ENCODE peak calls at places on chromosomes 13 and 19, in nine cellular contexts. One of them, this sample, is unnamed.

GRCh38 chr19:49398931-49399330 is 10.9 kb downstream of the KASH5 start:
- DNase-seq in pancreas: no peak
- DNase-seq in fibroblast of the aortic adventitia: no peak
- DNase-seq in Peyer's patch: no peak
- DNase-seq in tibial nerve: no peak
- DNase-seq in stomach: no peak
- DNase-seq in GM13977: no peak
- DNase-seq in suprapubic skin: no peak
- DNase-seq in lower lobe of right lung: no peak
- DNase-seq in this sample: no peak

GRCh38 chr19:30305346-30306060 is 66.7 kb upstream of the ZNF536 start:
- DNase-seq in pancreas: no peak
- DNase-seq in fibroblast of the aortic adventitia: no peak
- DNase-seq in Peyer's patch: no peak
- DNase-seq in tibial nerve: no peak
- DNase-seq in stomach: no peak
- DNase-seq in GM13977: no peak
- DNase-seq in suprapubic skin: no peak
- DNase-seq in lower lobe of right lung: no peak
- DNase-seq in this sample: no peak

GRCh38 chr13:98834254-98834960 is 81.9 kb upstream of the SLC15A1 start:
- DNase-seq in pancreas: no peak
- DNase-seq in fibroblast of the aortic adventitia: no peak
- DNase-seq in Peyer's patch: no peak
- DNase-seq in tibial nerve: no peak
- DNase-seq in stomach: no peak
- DNase-seq in GM13977: no peak
- DNase-seq in suprapubic skin: no peak
- DNase-seq in lower lobe of right lung: no peak
- DNase-seq in this sample: no peak

GRCh38 chr13:72379581-72379980 is 347.8 kb downstream of the MZT1 start:
- DNase-seq in pancreas: no peak
- DNase-seq in fibroblast of the aortic adventitia: no peak
- DNase-seq in Peyer's patch: no peak
- DNase-seq in tibial nerve: no peak
- DNase-seq in stomach: no peak
- DNase-seq in GM13977: no peak
- DNase-seq in suprapubic skin: no peak
- DNase-seq in lower lobe of right lung: no peak
- DNase-seq in this sample: no peak

GRCh38 chr19:17553256-17553655 is 2.2 kb upstream of the COLGALT1 start:
- DNase-seq in pancreas: no peak
- DNase-seq in fibroblast of the aortic adventitia: peak
- DNase-seq in Peyer's patch: no peak
- DNase-seq in tibial nerve: peak
- DNase-seq in stomach: no peak
- DNase-seq in GM13977: no peak
- DNase-seq in suprapubic skin: peak
- DNase-seq in lower lobe of right lung: no peak
- DNase-seq in this sample: no peak

GRCh38 chr13:77349365-77349764 is 22.5 kb upstream of the MYCBP2 start:
- DNase-seq in pancreas: no peak
- DNase-seq in fibroblast of the aortic adventitia: no peak
- DNase-seq in Peyer's patch: no peak
- DNase-seq in tibial nerve: no peak
- DNase-seq in stomach: no peak
- DNase-seq in GM13977: no peak
- DNase-seq in suprapubic skin: no peak
- DNase-seq in lower lobe of right lung: no peak
- DNase-seq in this sample: no peak

GRCh38 chr19:39372047-39372802 is 18.7 kb downstream of the PAF1 start:
- DNase-seq in pancreas: no peak
- DNase-seq in fibroblast of the aortic adventitia: peak
- DNase-seq in Peyer's patch: no peak
- DNase-seq in tibial nerve: peak
- DNase-seq in stomach: peak
- DNase-seq in GM13977: no peak
- DNase-seq in suprapubic skin: peak
- DNase-seq in lower lobe of right lung: peak
- DNase-seq in this sample: no peak

GRCh38 chr13:101978546-101979315 is 423.1 kb downstream of the FGF14 start:
- DNase-seq in pancreas: no peak
- DNase-seq in fibroblast of the aortic adventitia: no peak
- DNase-seq in Peyer's patch: no peak
- DNase-seq in tibial nerve: no peak
- DNase-seq in stomach: no peak
- DNase-seq in GM13977: no peak
- DNase-seq in suprapubic skin: no peak
- DNase-seq in lower lobe of right lung: no peak
- DNase-seq in this sample: no peak

GRCh38 chr13:95553271-95553588 is 710 bp downstream of the CLDN10 start:
- DNase-seq in pancreas: no peak
- DNase-seq in fibroblast of the aortic adventitia: no peak
- DNase-seq in Peyer's patch: no peak
- DNase-seq in tibial nerve: no peak
- DNase-seq in stomach: no peak
- DNase-seq in GM13977: no peak
- DNase-seq in suprapubic skin: no peak
- DNase-seq in lower lobe of right lung: no peak
- DNase-seq in this sample: no peak

GRCh38 chr19:52230685-52231084 is 38.7 kb upstream of the ZNF766 start:
- DNase-seq in pancreas: no peak
- DNase-seq in fibroblast of the aortic adventitia: no peak
- DNase-seq in Peyer's patch: no peak
- DNase-seq in tibial nerve: no peak
- DNase-seq in stomach: no peak
- DNase-seq in GM13977: no peak
- DNase-seq in suprapubic skin: no peak
- DNase-seq in lower lobe of right lung: no peak
- DNase-seq in this sample: no peak

GRCh38 chr13:76872686-76873085 is 13.5 kb downstream of the KCTD12 start:
- DNase-seq in pancreas: no peak
- DNase-seq in fibroblast of the aortic adventitia: no peak
- DNase-seq in Peyer's patch: no peak
- DNase-seq in tibial nerve: no peak
- DNase-seq in stomach: no peak
- DNase-seq in GM13977: no peak
- DNase-seq in suprapubic skin: no peak
- DNase-seq in lower lobe of right lung: no peak
- DNase-seq in this sample: no peak

GRCh38 chr13:104315606-104316005 is 1249.4 kb upstream of the SLC10A2 start:
- DNase-seq in pancreas: no peak
- DNase-seq in fibroblast of the aortic adventitia: peak
- DNase-seq in Peyer's patch: no peak
- DNase-seq in tibial nerve: no peak
- DNase-seq in stomach: no peak
- DNase-seq in GM13977: no peak
- DNase-seq in suprapubic skin: no peak
- DNase-seq in lower lobe of right lung: no peak
- DNase-seq in this sample: no peak

GRCh38 chr19:40614595-40615411 is 13.6 kb downstream of the LTBP4 start:
- DNase-seq in pancreas: no peak
- DNase-seq in fibroblast of the aortic adventitia: peak
- DNase-seq in Peyer's patch: peak
- DNase-seq in tibial nerve: peak
- DNase-seq in stomach: peak
- DNase-seq in GM13977: peak
- DNase-seq in suprapubic skin: peak
- DNase-seq in lower lobe of right lung: peak
- DNase-seq in this sample: no peak

GRCh38 chr19:17757125-17757524 is 5.8 kb downstream of the FCHO1 start:
- DNase-seq in pancreas: peak
- DNase-seq in fibroblast of the aortic adventitia: peak
- DNase-seq in Peyer's patch: no peak
- DNase-seq in tibial nerve: no peak
- DNase-seq in stomach: peak
- DNase-seq in GM13977: no peak
- DNase-seq in suprapubic skin: no peak
- DNase-seq in lower lobe of right lung: no peak
- DNase-seq in this sample: no peak

GRCh38 chr19:13796301-13797057 is 1.2 kb downstream of the ZSWIM4 start:
- DNase-seq in pancreas: no peak
- DNase-seq in fibroblast of the aortic adventitia: peak
- DNase-seq in Peyer's patch: peak
- DNase-seq in tibial nerve: peak
- DNase-seq in stomach: peak
- DNase-seq in GM13977: peak
- DNase-seq in suprapubic skin: peak
- DNase-seq in lower lobe of right lung: peak
- DNase-seq in this sample: no peak

DNA sequence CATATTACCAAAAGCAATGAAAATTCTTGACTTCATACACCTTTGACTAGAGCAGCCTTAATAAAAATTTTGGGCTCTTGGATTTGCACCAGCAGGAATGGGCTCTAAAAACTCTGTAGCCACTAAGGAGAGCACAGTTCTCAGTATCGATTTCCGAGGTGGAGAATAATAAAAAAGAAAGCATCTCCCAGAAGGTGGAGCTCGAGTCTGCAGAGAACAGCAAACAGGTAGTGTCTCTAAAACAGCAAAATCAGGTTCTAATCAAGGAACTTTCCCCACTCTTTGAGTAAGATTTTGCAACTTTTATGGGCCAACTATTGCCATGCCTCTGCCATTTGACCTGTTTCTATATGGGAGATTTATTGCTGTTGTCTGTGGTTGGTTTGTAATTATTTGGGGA is 258.7 kb upstream of the GPC6 start:
- DNase-seq in pancreas: no peak
- DNase-seq in fibroblast of the aortic adventitia: peak
- DNase-seq in Peyer's patch: no peak
- DNase-seq in tibial nerve: no peak
- DNase-seq in stomach: no peak
- DNase-seq in GM13977: no peak
- DNase-seq in suprapubic skin: no peak
- DNase-seq in lower lobe of right lung: no peak
- DNase-seq in this sample: no peak
- TF ChIP-seq CTCF in pancreas: no peak
- TF ChIP-seq CTCF in fibroblast of the aortic adventitia: peak
- TF ChIP-seq CTCF in Peyer's patch: no peak
- TF ChIP-seq CTCF in tibial nerve: no peak
- TF ChIP-seq CTCF in stomach: no peak
- TF ChIP-seq CTCF in GM13977: no peak
- TF ChIP-seq CTCF in suprapubic skin: no peak
- TF ChIP-seq CTCF in lower lobe of right lung: no peak
- TF ChIP-seq CTCF in this sample: peak

GRCh38 chr13:67076378-67076777 is 153.8 kb downstream of the PCDH9 start:
- DNase-seq in pancreas: no peak
- DNase-seq in fibroblast of the aortic adventitia: no peak
- DNase-seq in Peyer's patch: no peak
- DNase-seq in tibial nerve: no peak
- DNase-seq in stomach: no peak
- DNase-seq in GM13977: no peak
- DNase-seq in suprapubic skin: no peak
- DNase-seq in lower lobe of right lung: no peak
- DNase-seq in this sample: no peak

GRCh38 chr13:67077132-67077531 is 153.0 kb downstream of the PCDH9 start:
- DNase-seq in pancreas: no peak
- DNase-seq in fibroblast of the aortic adventitia: no peak
- DNase-seq in Peyer's patch: no peak
- DNase-seq in tibial nerve: no peak
- DNase-seq in stomach: no peak
- DNase-seq in GM13977: no peak
- DNase-seq in suprapubic skin: no peak
- DNase-seq in lower lobe of right lung: no peak
- DNase-seq in this sample: no peak

GRCh38 chr13:67080351-67080750 is 149.8 kb downstream of the PCDH9 start:
- DNase-seq in pancreas: no peak
- DNase-seq in fibroblast of the aortic adventitia: no peak
- DNase-seq in Peyer's patch: no peak
- DNase-seq in tibial nerve: no peak
- DNase-seq in stomach: no peak
- DNase-seq in GM13977: no peak
- DNase-seq in suprapubic skin: no peak
- DNase-seq in lower lobe of right lung: no peak
- DNase-seq in this sample: no peak

GRCh38 chr13:67075239-67075638 is 154.9 kb downstream of the PCDH9 start:
- DNase-seq in pancreas: no peak
- DNase-seq in fibroblast of the aortic adventitia: peak
- DNase-seq in Peyer's patch: no peak
- DNase-seq in tibial nerve: no peak
- DNase-seq in stomach: no peak
- DNase-seq in GM13977: no peak
- DNase-seq in suprapubic skin: no peak
- DNase-seq in lower lobe of right lung: no peak
- DNase-seq in this sample: no peak

DNA sequence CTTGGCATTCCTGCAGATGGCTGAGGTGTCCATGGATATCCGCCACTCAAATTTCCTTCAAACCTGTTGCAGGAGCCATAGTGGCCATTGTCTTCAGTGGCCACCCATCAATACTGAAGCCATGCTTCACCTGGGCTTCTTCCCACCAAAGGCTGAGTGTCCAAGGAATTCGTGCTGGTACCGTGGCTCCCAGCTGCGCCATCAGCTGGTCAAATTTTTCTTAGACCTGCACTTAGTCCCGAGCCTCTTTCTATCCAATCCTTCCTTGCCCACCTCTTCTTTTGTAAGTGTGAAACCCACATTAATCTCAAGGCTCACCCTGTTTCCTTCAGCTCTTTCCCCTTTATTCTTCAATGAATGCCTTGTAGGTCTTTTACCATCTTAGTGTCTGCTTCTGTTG is 152.1 kb downstream of the PCDH9 start:
- DNase-seq in pancreas: no peak
- DNase-seq in fibroblast of the aortic adventitia: no peak
- DNase-seq in Peyer's patch: no peak
- DNase-seq in tibial nerve: no peak
- DNase-seq in stomach: no peak
- DNase-seq in GM13977: no peak
- DNase-seq in suprapubic skin: no peak
- DNase-seq in lower lobe of right lung: no peak
- DNase-seq in this sample: no peak
- TF ChIP-seq CTCF in pancreas: no peak
- TF ChIP-seq CTCF in fibroblast of the aortic adventitia: no peak
- TF ChIP-seq CTCF in Peyer's patch: no peak
- TF ChIP-seq CTCF in tibial nerve: no peak
- TF ChIP-seq CTCF in stomach: no peak
- TF ChIP-seq CTCF in GM13977: no peak
- TF ChIP-seq CTCF in suprapubic skin: no peak
- TF ChIP-seq CTCF in lower lobe of right lung: no peak
- TF ChIP-seq CTCF in this sample: no peak

DNA sequence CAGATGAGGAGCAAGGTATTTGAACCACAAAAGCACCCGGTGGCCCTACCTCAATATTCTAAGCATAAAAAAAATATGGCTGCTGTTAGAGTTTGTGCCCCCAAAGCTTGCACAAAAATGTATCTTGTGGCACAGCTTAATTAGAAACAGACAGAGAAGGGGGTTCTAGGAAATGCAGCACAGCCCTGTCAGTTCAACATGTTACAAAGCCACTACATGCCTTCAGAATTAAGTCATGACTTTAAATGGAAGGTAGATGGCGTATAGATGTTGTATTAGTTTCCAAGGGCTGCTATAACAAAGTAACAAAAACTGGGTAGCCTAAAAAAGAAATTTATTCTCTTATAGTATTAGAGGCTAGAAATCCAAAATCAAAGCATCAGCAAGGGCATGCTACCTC is 703.8 kb downstream of the DIAPH3 start:
- DNase-seq in pancreas: no peak
- DNase-seq in fibroblast of the aortic adventitia: no peak
- DNase-seq in Peyer's patch: no peak
- DNase-seq in tibial nerve: no peak
- DNase-seq in stomach: no peak
- DNase-seq in GM13977: no peak
- DNase-seq in suprapubic skin: no peak
- DNase-seq in lower lobe of right lung: no peak
- DNase-seq in this sample: no peak
- TF ChIP-seq CTCF in pancreas: no peak
- TF ChIP-seq CTCF in fibroblast of the aortic adventitia: no peak
- TF ChIP-seq CTCF in Peyer's patch: no peak
- TF ChIP-seq CTCF in tibial nerve: no peak
- TF ChIP-seq CTCF in stomach: no peak
- TF ChIP-seq CTCF in GM13977: no peak
- TF ChIP-seq CTCF in suprapubic skin: no peak
- TF ChIP-seq CTCF in lower lobe of right lung: no peak
- TF ChIP-seq CTCF in this sample: no peak

GRCh38 chr13:100788540-100788939 is 113.9 kb upstream of the TMTC4 start:
- DNase-seq in pancreas: no peak
- DNase-seq in fibroblast of the aortic adventitia: no peak
- DNase-seq in Peyer's patch: no peak
- DNase-seq in tibial nerve: no peak
- DNase-seq in stomach: no peak
- DNase-seq in GM13977: no peak
- DNase-seq in suprapubic skin: no peak
- DNase-seq in lower lobe of right lung: no peak
- DNase-seq in this sample: no peak
- TF ChIP-seq CTCF in pancreas: no peak
- TF ChIP-seq CTCF in fibroblast of the aortic adventitia: no peak
- TF ChIP-seq CTCF in Peyer's patch: no peak
- TF ChIP-seq CTCF in tibial nerve: no peak
- TF ChIP-seq CTCF in stomach: no peak
- TF ChIP-seq CTCF in GM13977: no peak
- TF ChIP-seq CTCF in suprapubic skin: no peak
- TF ChIP-seq CTCF in lower lobe of right lung: no peak
- TF ChIP-seq CTCF in this sample: no peak